ENCODE peak calls at places on chromosomes 6 and 20, in ten cellular contexts. J is AML-193, Q is HTR-8/SVneo, Y is MCF 10A, F is foreskin fibroblast, T is Kasumi-1, E is EH, Z is activated T-cell treated with anti-CD3 and anti-CD28 coated beads for 4 hours, A is SJSA1, V is BE2C. D is an unnamed sample.

GRCh38 chr20:13219327-13220193 is 1.5 kb upstream of the ISM1 start:
- DNase-seq in Y (no peak), A (no peak), Q (no peak), F (no peak), J (no peak), E (no peak), V (no peak), Z (no peak), T (no peak), D (no peak)

GRCh38 chr20:44454301-44454963 is 21.2 kb upstream of the TTPAL start:
- DNase-seq in J (no peak), V (no peak), E (no peak), F (no peak), A (no peak), T (no peak), Q (no peak), Z (no peak), Y (no peak), D (no peak)

GRCh38 chr6:8739454-8739853 is 304.1 kb upstream of the SLC35B3 start:
- DNase-seq in V (no peak), Z (no peak), F (no peak), A (no peak), J (no peak), E (no peak), Y (no peak), Q (no peak), T (no peak), D (no peak)

GRCh38 chr6:113495521-113495920 is 361.6 kb upstream of the MARCKS start:
- DNase-seq in A (no peak), E (peak), F (peak), Y (no peak), J (no peak), Q (no peak), V (no peak), T (no peak), Z (no peak), D (peak)

GRCh38 chr6:446418-447366 is 55.1 kb downstream of the IRF4 start:
- DNase-seq in F (no peak), V (no peak), T (no peak), J (no peak), Z (peak), Y (no peak), Q (no peak), A (no peak), E (no peak), D (no peak)

GRCh38 chr6:82441047-82441770 is 77.6 kb downstream of the TPBG start:
- DNase-seq in J (no peak), Y (no peak), Q (no peak), Z (no peak), T (peak), F (no peak), A (no peak), E (peak), V (no peak), D (no peak)

GRCh38 chr6:35026434-35027222 is 114.5 kb downstream of the TCP11 start:
- DNase-seq in T (no peak), A (peak), Q (no peak), Z (no peak), Y (peak), E (peak), F (no peak), V (no peak), J (no peak), D (no peak)

GRCh38 chr20:35820715-35821114 is 48.9 kb downstream of the PHF20 start:
- DNase-seq in Q (peak), A (peak), Z (no peak), Y (peak), F (peak), J (no peak), V (no peak), T (no peak), E (peak), D (no peak)

GRCh38 chr20:16005612-16006493 is 567.4 kb downstream of the KIF16B start:
- DNase-seq in Y (no peak), J (no peak), V (no peak), A (no peak), E (no peak), Z (no peak), Q (no peak), T (no peak), F (no peak), D (no peak)

GRCh38 chr6:18148304-18149025 is 6.4 kb downstream of the TPMT start:
- DNase-seq in A (no peak), Z (no peak), E (peak), Q (peak), T (no peak), V (no peak), F (peak), J (no peak), Y (peak), D (peak)

GRCh38 chr6:163872335-163872734 is 457.8 kb downstream of the QKI start:
- DNase-seq in E (peak), Z (no peak), Q (peak), A (no peak), V (no peak), J (no peak), T (no peak), F (peak), Y (peak), D (no peak)

GRCh38 chr20:58611236-58612020 is 39.7 kb upstream of the STX16 start:
- DNase-seq in V (no peak), E (no peak), T (no peak), Q (no peak), J (no peak), F (no peak), A (no peak), Z (no peak), Y (no peak), D (no peak)

GRCh38 chr6:20952605-20953004 is 418.3 kb downstream of the CDKAL1 start:
- DNase-seq in Y (peak), V (peak), Z (no peak), F (peak), A (peak), T (no peak), J (no peak), E (peak), Q (peak), D (peak)

GRCh38 chr20:38369387-38369786 is 23.1 kb downstream of the LBP start:
- DNase-seq in E (peak), J (peak), T (peak), F (no peak), Z (no peak), A (no peak), Y (no peak), Q (no peak), V (peak), D (no peak)

GRCh38 chr6:1396952-1397868 is 7.8 kb downstream of the FOXF2 start:
- DNase-seq in Y (peak), E (peak), J (peak), Q (peak), A (peak), T (peak), F (peak), Z (peak), V (peak), D (no peak)

GRCh38 chr6:3585320-3585935 is 128.6 kb upstream of the SLC22A23 start:
- DNase-seq in A (peak), Y (peak), V (no peak), J (no peak), Z (no peak), F (peak), E (peak), Q (peak), T (no peak), D (peak)

GRCh38 chr6:45619211-45619760 is 241.6 kb upstream of the SUPT3H start:
- DNase-seq in A (peak), F (no peak), V (no peak), Q (no peak), J (no peak), E (no peak), T (no peak), Y (peak), Z (no peak), D (no peak)

GRCh38 chr6:15526129-15526764 is 136.6 kb downstream of the DTNBP1 start:
- DNase-seq in A (no peak), T (no peak), Z (no peak), J (no peak), Q (no peak), V (no peak), E (no peak), F (no peak), Y (no peak), D (no peak)

GRCh38 chr20:7893019-7893730 is 47.1 kb downstream of the HAO1 start:
- DNase-seq in T (no peak), J (no peak), V (no peak), Z (no peak), F (no peak), Q (no peak), A (no peak), E (no peak), Y (no peak), D (no peak)